ENCODE peak calls at places on chromosomes 16 and 17, in seven cellular contexts. K is naive thymus-derived CD4-positive, alpha-beta T cell; V is NT2/D1; Q is astrocyte of the spinal cord; R is MM.1S; P is left ventricle myocardium inferior; L is neuronal stem cell. H is an unnamed sample.

GRCh38 chr16:85253127-85253941 is 141.1 kb upstream of the CIBAR2 start:
- DNase-seq in L (peak; percentile 63), R (peak; percentile 18), P (peak; percentile 50), K (peak; percentile 73), V (no peak), Q (peak; percentile 14), H (peak; percentile 55)

GRCh38 chr16:85117418-85117817 is 5.1 kb upstream of the CIBAR2 start:
- DNase-seq in V (no peak), Q (no peak), R (no peak), P (no peak), K (no peak), L (no peak), H (no peak)

GRCh38 chr16:72561-73537 is at the start of gene RHBDF1:
- DNase-seq in L (peak; percentile 66), V (no peak), K (no peak), R (peak; percentile 45), Q (no peak), P (peak; percentile 69), H (peak; percentile 10)

GRCh38 chr16:67399218-67399733 is 6.0 kb upstream of the TPPP3 start:
- DNase-seq in L (peak; percentile 77), K (peak; percentile 54), P (no peak), Q (no peak), R (no peak), V (no peak), H (no peak)

GRCh38 chr17:46002311-46002972 is 3.4 kb downstream of the STH start:
- DNase-seq in K (peak; percentile 81), P (peak; percentile 49), V (peak; percentile 60), R (peak; percentile 56), Q (peak; percentile 59), L (peak; percentile 73), H (peak; percentile 72)

GRCh38 chr16:30659507-30660423 is 1.5 kb downstream of the FBRS start:
- DNase-seq in V (peak; percentile 13), K (peak; percentile 26), L (no peak), P (no peak), R (peak; percentile 28), Q (peak; percentile 8), H (peak; percentile 32)

GRCh38 chr16:77963185-77964044 is 58.9 kb upstream of the CLEC3A start:
- DNase-seq in L (no peak), K (no peak), Q (no peak), P (no peak), V (peak; percentile 90), R (no peak), H (no peak)

GRCh38 chr17:41915020-41915419 is 3.7 kb downstream of the ACLY start:
- DNase-seq in R (no peak), K (no peak), L (no peak), Q (no peak), V (no peak), P (no peak), H (no peak)

GRCh38 chr16:48605518-48606110 is 4.4 kb downstream of the N4BP1 start:
- DNase-seq in V (no peak), K (no peak), Q (no peak), P (peak; percentile 36), R (no peak), L (no peak), H (no peak)

GRCh38 chr17:40433551-40434384 is 9.5 kb upstream of the IGFBP4 start:
- DNase-seq in P (no peak), R (no peak), L (no peak), K (no peak), V (no peak), Q (no peak), H (no peak)

GRCh38 chr16:19396555-19397011 is 21.1 kb upstream of the TMC5 start:
- DNase-seq in V (no peak), R (no peak), K (no peak), P (no peak), Q (no peak), L (no peak), H (no peak)

GRCh38 chr17:11900103-11900502 is 97.2 kb downstream of the ZNF18 start:
- DNase-seq in Q (no peak), K (no peak), V (no peak), P (peak; percentile 21), R (no peak), L (no peak), H (no peak)

GRCh38 chr17:45835481-45835880 is 9.2 kb upstream of the SPPL2C start:
- DNase-seq in R (no peak), P (no peak), V (no peak), K (no peak), L (no peak), Q (no peak), H (no peak)

GRCh38 chr17:28331891-28332420 is 3.3 kb downstream of the IFT20 start:
- DNase-seq in K (no peak), V (no peak), P (no peak), L (no peak), R (no peak), Q (no peak), H (no peak)

GRCh38 chr17:9346296-9346926 is 229.2 kb downstream of the STX8 start:
- DNase-seq in L (no peak), V (no peak), K (no peak), P (no peak), Q (peak; percentile 92), R (no peak), H (no peak)

GRCh38 chr17:40564195-40564882 is 933 bp downstream of the CCR7 start:
- DNase-seq in K (peak; percentile 55), Q (no peak), L (no peak), R (no peak), V (no peak), P (no peak), H (peak; percentile 52)

GRCh38 chr17:48351916-48352332 is 78.1 kb downstream of the SKAP1 start:
- DNase-seq in L (peak; percentile 30), P (no peak), R (peak; percentile 47), Q (peak; percentile 71), K (peak; percentile 35), V (peak; percentile 13), H (peak; percentile 31)

GRCh38 chr17:28449861-28450260 is 23.6 kb upstream of the SLC13A2 start:
- DNase-seq in Q (no peak), P (no peak), V (no peak), R (no peak), K (no peak), L (no peak), H (no peak)

GRCh38 chr17:63075969-63076368 is 109.9 kb downstream of the TANC2 start:
- DNase-seq in P (no peak), K (no peak), V (no peak), Q (peak; percentile 13), L (no peak), R (peak; percentile 27), H (no peak)

GRCh38 chr17:49851387-49852291 is 3.8 kb upstream of the TAC4 start:
- DNase-seq in P (peak; percentile 81), R (peak; percentile 44), Q (peak; percentile 54), L (peak; percentile 72), K (peak; percentile 75), V (peak; percentile 57), H (peak; percentile 74)

GRCh38 chr17:54678158-54678557 is 222.5 kb upstream of the TOM1L1 start:
- DNase-seq in L (no peak), P (no peak), V (no peak), R (no peak), K (no peak), Q (no peak), H (no peak)

DNA sequence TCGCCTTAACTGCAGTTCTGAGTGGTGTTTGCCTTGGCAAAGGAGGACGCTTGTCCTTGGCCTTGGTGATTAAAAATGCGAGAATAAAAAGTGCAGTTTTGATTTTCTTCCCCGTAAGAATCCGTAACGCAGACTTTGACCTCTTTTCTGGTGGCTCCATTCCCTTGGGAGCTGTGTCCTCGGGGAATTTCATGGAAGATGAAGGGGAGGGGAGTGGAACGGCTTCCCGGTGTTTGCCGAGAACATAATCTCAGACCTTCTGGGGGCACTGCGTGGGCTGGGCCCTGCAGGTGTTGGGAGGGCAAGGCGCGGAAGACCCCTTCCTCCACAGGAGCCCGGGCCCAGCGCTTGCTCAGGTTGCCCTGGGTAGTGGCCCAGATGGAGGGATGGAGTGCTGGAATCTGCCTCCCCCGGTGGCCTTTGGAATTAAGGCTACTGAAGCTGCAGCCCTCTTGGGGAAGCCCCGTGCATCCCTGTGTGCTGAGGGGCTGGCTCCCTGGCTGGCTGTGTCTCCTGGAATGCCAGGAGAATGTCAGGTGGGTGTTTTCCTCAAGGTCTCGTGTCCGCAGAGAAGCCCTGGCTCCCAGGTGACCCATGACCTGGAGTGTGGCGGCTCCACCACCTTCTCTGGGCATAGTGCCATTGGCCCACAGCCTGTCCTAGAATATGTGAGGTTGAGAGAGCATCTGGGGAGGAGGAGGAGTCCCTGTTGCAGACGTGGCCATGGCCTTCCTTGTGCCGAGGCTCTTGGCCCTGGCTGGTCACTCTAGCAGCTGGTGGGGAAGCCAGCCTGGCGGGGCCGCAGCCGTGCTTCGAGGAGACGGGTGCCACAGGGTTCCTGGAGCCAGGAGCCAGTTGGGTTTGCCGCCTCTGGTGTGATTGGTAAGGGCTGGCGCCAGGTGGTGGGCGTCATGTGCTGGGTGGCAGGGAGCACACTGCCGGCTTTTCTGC is 3.1 kb downstream of the BAIAP2 start:
- DNase-seq in P (no peak), R (no peak), L (no peak), V (no peak), K (no peak), Q (no peak), H (no peak)
- H3K4me3 ChIP-seq in P (peak overlapping the region; percentile 76), R (no peak overlapping the region), L (no peak overlapping the region), V (no peak overlapping the region), K (no peak overlapping the region), Q (peak overlapping the region; percentile 0), H (no peak overlapping the region)

GRCh38 chr16:3492356-3492755 is 2.9 kb downstream of the C16orf90 start:
- DNase-seq in Q (no peak), L (no peak), V (no peak), K (no peak), R (no peak), P (no peak), H (no peak)
- H3K4me3 ChIP-seq in Q (no peak overlapping the region), L (peak overlapping the region; percentile 30), V (no peak overlapping the region), K (no peak overlapping the region), R (no peak overlapping the region), P (no peak overlapping the region), H (no peak overlapping the region)

DNA sequence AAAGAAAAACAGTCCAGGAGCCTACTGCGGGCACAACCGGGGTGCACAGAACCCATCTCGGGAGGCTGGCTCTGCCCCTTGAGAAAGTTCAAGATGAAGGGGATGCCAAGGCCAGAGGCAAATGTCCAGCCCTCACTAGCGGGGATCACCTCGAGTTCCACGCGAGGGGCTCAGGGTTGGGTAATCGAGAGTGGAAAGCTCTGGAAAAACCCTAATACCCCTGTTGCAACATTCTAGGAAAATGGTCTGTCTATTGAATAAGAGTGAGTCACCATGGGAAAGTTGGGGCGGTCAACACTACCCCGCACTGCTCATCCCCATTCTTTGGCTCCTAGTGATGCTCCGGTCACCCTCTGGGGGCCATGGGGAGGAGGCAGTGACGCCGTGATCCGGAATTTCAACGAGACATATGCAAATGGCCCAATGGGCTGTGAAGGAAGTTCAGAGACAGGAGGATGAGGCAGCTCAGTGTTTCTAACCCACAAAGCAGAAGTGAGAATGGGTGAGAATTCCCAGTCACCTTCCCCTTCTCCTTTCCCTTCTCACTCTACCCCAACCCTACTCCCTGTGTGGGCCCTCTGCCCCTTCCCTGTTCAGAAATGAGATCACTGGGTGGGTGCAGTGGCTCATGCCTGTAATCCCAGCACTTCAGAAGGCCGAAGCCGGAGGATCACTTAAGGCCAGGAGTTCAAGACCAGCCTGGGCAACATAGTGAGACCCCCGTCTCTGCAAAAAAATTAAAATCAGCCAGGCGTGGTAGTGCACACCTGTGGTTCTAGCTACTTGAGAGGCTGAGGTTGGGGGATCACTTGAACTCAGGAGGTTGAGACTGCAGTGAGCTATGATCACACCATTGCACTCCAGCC is 22.4 kb downstream of the SOCS3 start:
- DNase-seq in R (no peak), V (no peak), K (no peak), P (no peak), Q (peak; percentile 65), L (no peak), H (no peak)
- H3K4me3 ChIP-seq in R (no peak overlapping the region), V (no peak overlapping the region), K (no peak overlapping the region), P (no peak overlapping the region), Q (no peak overlapping the region), L (no peak overlapping the region), H (no peak overlapping the region)

GRCh38 chr16:58464047-58464915 is 35.7 kb upstream of the NDRG4 start:
- DNase-seq in V (no peak), K (no peak), P (peak; percentile 53), Q (no peak), L (peak; percentile 39), R (no peak), H (no peak)
- H3K4me3 ChIP-seq in V (peak overlapping the region; percentile 67), K (no peak overlapping the region), P (peak overlapping the region; percentile 79), Q (no peak overlapping the region), L (peak overlapping the region; percentile 85), R (no peak overlapping the region), H (no peak overlapping the region)

H was measured in CD4-positive, alpha-beta memory T cell.